ENCODE peak calls at places on chromosomes 16 and 17, in seven cellular contexts. T is testis, Z is right atrium auricular region, H is BE2C, N is mesenchymal stem cell, Q is HL-60, E is lower lobe of right lung. X is an unnamed sample.

GRCh38 chr17:40491486-40491885 is 9.9 kb downstream of the TNS4 start:
- DNase-seq in T (no peak), Z (no peak), H (no peak), N (no peak), Q (no peak), E (no peak), X (no peak)

GRCh38 chr17:4968916-4969550 is 1.4 kb upstream of the SPAG7 start:
- DNase-seq in T (no peak), Z (no peak), H (no peak), N (peak; percentile 97), Q (peak; percentile 15), E (no peak), X (peak; percentile 96)

GRCh38 chr17:19644493-19645210 is 3.9 kb upstream of the ALDH3A2 start:
- DNase-seq in T (no peak), Z (no peak), H (no peak), N (no peak), Q (no peak), E (no peak), X (no peak)

GRCh38 chr17:60167095-60167741 is 17.4 kb downstream of the CA4 start:
- DNase-seq in T (no peak), Z (no peak), H (no peak), N (no peak), Q (no peak), E (no peak), X (peak; percentile 21)

GRCh38 chr16:21277927-21278706 is at the start of gene CRYM:
- DNase-seq in T (peak; percentile 83), Z (no peak), H (peak; percentile 55), N (peak; percentile 26), Q (peak; percentile 24), E (peak; percentile 73), X (peak; percentile 93)

GRCh38 chr16:15507299-15507958 is 73.0 kb downstream of the BMERB1 start:
- DNase-seq in T (peak; percentile 42), Z (peak; percentile 79), H (no peak), N (peak; percentile 82), Q (no peak), E (no peak), X (peak; percentile 91)

GRCh38 chr17:29526322-29526721 is 40.5 kb downstream of the ABHD15 start:
- DNase-seq in T (no peak), Z (no peak), H (no peak), N (peak; percentile 24), Q (no peak), E (no peak), X (no peak)

GRCh38 chr17:182164-182751 is 808 bp upstream of the DOC2B start:
- DNase-seq in T (no peak), Z (no peak), H (no peak), N (no peak), Q (no peak), E (peak; percentile 75), X (no peak)

GRCh38 chr17:63675231-63675606 is 24.7 kb downstream of the LIMD2 start:
- DNase-seq in T (no peak), Z (no peak), H (no peak), N (peak; percentile 33), Q (no peak), E (no peak), X (peak; percentile 17)

GRCh38 chr17:47220531-47220999 is 11.4 kb downstream of the MYL4 start:
- DNase-seq in T (no peak), Z (no peak), H (no peak), N (no peak), Q (no peak), E (no peak), X (no peak)

GRCh38 chr16:55471448-55472097 is 7.4 kb upstream of the MMP2 start:
- DNase-seq in T (no peak), Z (no peak), H (no peak), N (peak; percentile 86), Q (no peak), E (no peak), X (no peak)

GRCh38 chr17:57555636-57556175 is 189.4 kb downstream of the CCDC182 start:
- DNase-seq in T (no peak), Z (no peak), H (no peak), N (no peak), Q (no peak), E (no peak), X (peak; percentile 22)

GRCh38 chr17:80969030-80969673 is 22.5 kb upstream of the CHMP6 start:
- DNase-seq in T (no peak), Z (no peak), H (peak; percentile 63), N (no peak), Q (peak; percentile 37), E (peak; percentile 48), X (no peak)

GRCh38 chr17:2822358-2822757 is 26.1 kb downstream of the RAP1GAP2 start:
- DNase-seq in T (no peak), Z (no peak), H (no peak), N (no peak), Q (no peak), E (no peak), X (no peak)

GRCh38 chr17:48313096-48313495 is 116.9 kb downstream of the SKAP1 start:
- DNase-seq in T (no peak), Z (no peak), H (no peak), N (no peak), Q (no peak), E (no peak), X (no peak)
- H3K27me3 ChIP-seq in T (no peaks in the 10 kb centered on the region), Z (no peaks in the 10 kb centered on the region), H (peaks cover 76% of the 10 kb centered on the region), N (peaks cover 57% of the 10 kb centered on the region), Q (peaks cover 31% of the 10 kb centered on the region), E (peaks cover 56% of the 10 kb centered on the region), X (peaks cover 89% of the 10 kb centered on the region)

DNA sequence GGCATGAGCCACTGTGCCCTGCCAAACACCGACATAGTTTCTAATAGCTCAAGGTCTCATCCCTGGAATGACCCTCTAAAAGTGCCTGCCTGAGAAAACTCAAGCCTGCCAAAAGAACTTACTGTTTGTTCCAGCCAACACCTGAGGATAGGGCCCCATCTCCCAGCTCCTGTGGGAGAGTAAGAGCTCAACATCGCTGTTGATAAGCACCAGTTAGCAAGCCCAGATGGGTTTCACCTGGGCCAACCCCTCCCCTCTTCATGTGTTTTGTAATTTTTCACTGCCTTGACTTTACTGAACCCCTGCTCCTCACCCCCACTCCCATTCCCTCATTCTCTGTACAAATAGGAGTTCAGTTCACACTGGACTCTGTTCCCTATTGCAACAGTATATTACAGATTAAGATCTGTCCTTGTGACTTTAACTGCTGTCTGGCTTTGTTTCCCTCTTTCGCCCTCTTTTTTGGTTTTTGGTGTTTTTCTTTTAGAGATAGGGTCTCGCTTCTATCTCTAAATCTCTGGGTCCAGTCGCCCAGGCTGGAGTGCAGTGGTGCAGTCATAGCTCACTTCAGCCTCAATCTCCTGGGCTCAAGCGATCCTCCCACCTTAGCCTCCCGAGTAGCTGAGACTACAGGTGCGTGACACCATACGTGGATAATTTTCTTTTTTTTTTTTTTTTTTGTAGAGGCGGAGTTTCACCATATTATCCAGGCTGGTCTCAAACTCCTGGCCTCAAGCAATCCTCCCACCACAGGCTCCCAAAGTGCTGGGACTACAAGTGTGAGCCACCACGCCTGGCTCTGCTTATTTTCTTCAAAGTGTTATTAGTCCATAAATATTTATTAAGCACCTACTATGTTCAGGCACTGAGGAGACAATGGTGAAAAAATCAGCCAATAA is 12.3 kb downstream of the NUPR1 start:
- DNase-seq in T (peak; percentile 48), Z (no peak), H (no peak), N (no peak), Q (no peak), E (no peak), X (no peak)
- H3K4me3 ChIP-seq in T (no peak overlapping the region), Z (no peak overlapping the region), H (no peak overlapping the region), N (no peak overlapping the region), Q (no peak overlapping the region), E (no peak overlapping the region), X (no peak overlapping the region)

GRCh38 chr17:65472602-65473001 is 88.8 kb downstream of the AXIN2 start:
- DNase-seq in T (peak; percentile 19), Z (peak; percentile 82), H (no peak), N (no peak), Q (no peak), E (peak; percentile 76), X (peak; percentile 73)

GRCh38 chr17:65474658-65475057 is 86.8 kb downstream of the AXIN2 start:
- DNase-seq in T (peak; percentile 51), Z (no peak), H (no peak), N (no peak), Q (no peak), E (no peak), X (no peak)

GRCh38 chr17:65477600-65477999 is 83.8 kb downstream of the AXIN2 start:
- DNase-seq in T (no peak), Z (no peak), H (no peak), N (no peak), Q (no peak), E (no peak), X (no peak)

GRCh38 chr17:65473363-65473762 is 88.1 kb downstream of the AXIN2 start:
- DNase-seq in T (no peak), Z (no peak), H (no peak), N (no peak), Q (no peak), E (no peak), X (no peak)

GRCh38 chr17:65473985-65474384 is 87.5 kb downstream of the AXIN2 start:
- DNase-seq in T (no peak), Z (no peak), H (no peak), N (no peak), Q (no peak), E (no peak), X (no peak)
- H3K27me3 ChIP-seq in T (no peaks in the 10 kb centered on the region), Z (no peaks in the 10 kb centered on the region), H (no peaks in the 10 kb centered on the region), N (peaks cover 79% of the 10 kb centered on the region), Q (no peaks in the 10 kb centered on the region), E (no peaks in the 10 kb centered on the region), X (peaks cover 57% of the 10 kb centered on the region)

GRCh38 chr17:30576326-30576861 is 99.2 kb downstream of the GOSR1 start:
- DNase-seq in T (peak; percentile 42), Z (no peak), H (no peak), N (no peak), Q (no peak), E (no peak), X (no peak)
- H3K4me3 ChIP-seq in T (peak overlapping the region; percentile 29), Z (no peak overlapping the region), H (no peak overlapping the region), N (no peak overlapping the region), Q (no peak overlapping the region), E (no peak overlapping the region), X (no peak overlapping the region)

DNA sequence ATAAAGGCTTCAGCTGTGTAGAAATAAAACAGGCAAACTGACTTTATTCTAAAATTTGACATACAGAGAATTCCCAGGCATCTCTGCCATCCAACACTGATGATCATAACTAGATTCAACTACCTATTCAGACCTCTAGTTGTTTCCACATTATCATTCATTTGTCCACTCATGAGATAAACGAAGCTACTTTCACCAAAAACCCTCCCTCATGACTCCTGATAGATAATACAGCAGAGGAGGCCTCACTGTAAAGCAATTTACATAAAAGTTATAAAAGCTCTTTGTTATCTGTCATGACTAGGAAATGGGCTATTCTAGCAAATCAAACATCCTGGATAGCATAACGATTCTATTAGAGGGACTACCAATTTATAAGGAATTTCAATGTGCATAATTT is 19.6 kb upstream of the RFFL start:
- DNase-seq in T (no peak), Z (no peak), H (no peak), N (no peak), Q (no peak), E (no peak), X (no peak)
- H3K27me3 ChIP-seq in T (no peaks in the 10 kb centered on the region), Z (no peaks in the 10 kb centered on the region), H (no peaks in the 10 kb centered on the region), N (no peaks in the 10 kb centered on the region), Q (no peaks in the 10 kb centered on the region), E (no peaks in the 10 kb centered on the region), X (no peaks in the 10 kb centered on the region)

X was measured in osteoblast.